ENCODE peak calls at places on chromosomes 12 and 14, in seven cellular contexts. One of them, this sample, is unnamed.

GRCh38 chr14:92747701-92748258 is 647 bp downstream of the LGMN start:
- DNase-seq in IMR-90: no peak
- DNase-seq in mesenchymal stem cell: peak
- DNase-seq in neuronal stem cell: no peak
- DNase-seq in trophoblast cell: peak
- DNase-seq in mesendoderm: peak
- DNase-seq in H1: no peak
- DNase-seq in this sample: no peak

GRCh38 chr12:123150273-123150803 is 552 bp downstream of the PITPNM2 start:
- DNase-seq in IMR-90: no peak
- DNase-seq in mesenchymal stem cell: peak
- DNase-seq in neuronal stem cell: no peak
- DNase-seq in trophoblast cell: peak
- DNase-seq in mesendoderm: no peak
- DNase-seq in H1: no peak
- DNase-seq in this sample: no peak

GRCh38 chr14:98059106-98059505 is 1212.9 kb downstream of the BCL11B start:
- DNase-seq in IMR-90: no peak
- DNase-seq in mesenchymal stem cell: no peak
- DNase-seq in neuronal stem cell: no peak
- DNase-seq in trophoblast cell: no peak
- DNase-seq in mesendoderm: no peak
- DNase-seq in H1: no peak
- DNase-seq in this sample: no peak

GRCh38 chr14:61479746-61480502 is 158.5 kb downstream of the PRKCH start:
- DNase-seq in IMR-90: peak
- DNase-seq in mesenchymal stem cell: peak
- DNase-seq in neuronal stem cell: no peak
- DNase-seq in trophoblast cell: peak
- DNase-seq in mesendoderm: no peak
- DNase-seq in H1: no peak
- DNase-seq in this sample: no peak

GRCh38 chr14:28813810-28814209 is 47.2 kb downstream of the FOXG1 start:
- DNase-seq in IMR-90: no peak
- DNase-seq in mesenchymal stem cell: no peak
- DNase-seq in neuronal stem cell: no peak
- DNase-seq in trophoblast cell: no peak
- DNase-seq in mesendoderm: no peak
- DNase-seq in H1: no peak
- DNase-seq in this sample: no peak

GRCh38 chr12:3178671-3179413 is 101.7 kb downstream of the TSPAN9 start:
- DNase-seq in IMR-90: no peak
- DNase-seq in mesenchymal stem cell: no peak
- DNase-seq in neuronal stem cell: no peak
- DNase-seq in trophoblast cell: peak
- DNase-seq in mesendoderm: no peak
- DNase-seq in H1: no peak
- DNase-seq in this sample: no peak

GRCh38 chr12:104586325-104587048 is 129.7 kb downstream of the CHST11 start:
- DNase-seq in IMR-90: no peak
- DNase-seq in mesenchymal stem cell: no peak
- DNase-seq in neuronal stem cell: no peak
- DNase-seq in trophoblast cell: peak
- DNase-seq in mesendoderm: no peak
- DNase-seq in H1: no peak
- DNase-seq in this sample: no peak

GRCh38 chr12:98399532-98399931 is 115.9 kb upstream of the TMPO start:
- DNase-seq in IMR-90: peak
- DNase-seq in mesenchymal stem cell: peak
- DNase-seq in neuronal stem cell: no peak
- DNase-seq in trophoblast cell: no peak
- DNase-seq in mesendoderm: peak
- DNase-seq in H1: no peak
- DNase-seq in this sample: peak

GRCh38 chr12:57280234-57281062 is 29.5 kb upstream of the STAC3 start:
- DNase-seq in IMR-90: peak
- DNase-seq in mesenchymal stem cell: peak
- DNase-seq in neuronal stem cell: no peak
- DNase-seq in trophoblast cell: peak
- DNase-seq in mesendoderm: peak
- DNase-seq in H1: no peak
- DNase-seq in this sample: peak

GRCh38 chr14:89908712-89909450 is 45.6 kb downstream of the EFCAB11 start:
- DNase-seq in IMR-90: no peak
- DNase-seq in mesenchymal stem cell: no peak
- DNase-seq in neuronal stem cell: no peak
- DNase-seq in trophoblast cell: peak
- DNase-seq in mesendoderm: peak
- DNase-seq in H1: no peak
- DNase-seq in this sample: no peak

GRCh38 chr14:28635387-28635786 is 131.2 kb upstream of the FOXG1 start:
- DNase-seq in IMR-90: peak
- DNase-seq in mesenchymal stem cell: peak
- DNase-seq in neuronal stem cell: peak
- DNase-seq in trophoblast cell: peak
- DNase-seq in mesendoderm: peak
- DNase-seq in H1: no peak
- DNase-seq in this sample: no peak

GRCh38 chr14:84579292-84579691 is 950.7 kb upstream of the FLRT2 start:
- DNase-seq in IMR-90: no peak
- DNase-seq in mesenchymal stem cell: no peak
- DNase-seq in neuronal stem cell: no peak
- DNase-seq in trophoblast cell: no peak
- DNase-seq in mesendoderm: no peak
- DNase-seq in H1: no peak
- DNase-seq in this sample: no peak

GRCh38 chr14:29216316-29216715 is 449.7 kb downstream of the FOXG1 start:
- DNase-seq in IMR-90: no peak
- DNase-seq in mesenchymal stem cell: no peak
- DNase-seq in neuronal stem cell: no peak
- DNase-seq in trophoblast cell: no peak
- DNase-seq in mesendoderm: no peak
- DNase-seq in H1: no peak
- DNase-seq in this sample: no peak

GRCh38 chr14:25516838-25517237 is 466.9 kb upstream of the STXBP6 start:
- DNase-seq in IMR-90: no peak
- DNase-seq in mesenchymal stem cell: no peak
- DNase-seq in neuronal stem cell: no peak
- DNase-seq in trophoblast cell: no peak
- DNase-seq in mesendoderm: peak
- DNase-seq in H1: peak
- DNase-seq in this sample: peak

GRCh38 chr12:95763809-95764253 is 26.7 kb downstream of the NTN4 start:
- DNase-seq in IMR-90: peak
- DNase-seq in mesenchymal stem cell: peak
- DNase-seq in neuronal stem cell: no peak
- DNase-seq in trophoblast cell: peak
- DNase-seq in mesendoderm: no peak
- DNase-seq in H1: no peak
- DNase-seq in this sample: no peak

GRCh38 chr12:45553204-45553603 is 176.3 kb upstream of the ARID2 start:
- DNase-seq in IMR-90: peak
- DNase-seq in mesenchymal stem cell: no peak
- DNase-seq in neuronal stem cell: no peak
- DNase-seq in trophoblast cell: no peak
- DNase-seq in mesendoderm: no peak
- DNase-seq in H1: no peak
- DNase-seq in this sample: no peak

GRCh38 chr14:81219821-81220487 is 805 bp downstream of the GTF2A1 start:
- DNase-seq in IMR-90: peak
- DNase-seq in mesenchymal stem cell: no peak
- DNase-seq in neuronal stem cell: no peak
- DNase-seq in trophoblast cell: peak
- DNase-seq in mesendoderm: peak
- DNase-seq in H1: peak
- DNase-seq in this sample: no peak

GRCh38 chr14:52299692-52300278 is 14.3 kb upstream of the PTGER2 start:
- DNase-seq in IMR-90: peak
- DNase-seq in mesenchymal stem cell: peak
- DNase-seq in neuronal stem cell: no peak
- DNase-seq in trophoblast cell: peak
- DNase-seq in mesendoderm: peak
- DNase-seq in H1: no peak
- DNase-seq in this sample: no peak

GRCh38 chr14:21711360-21711961 is 37.8 kb upstream of the OR4E1 start:
- DNase-seq in IMR-90: peak
- DNase-seq in mesenchymal stem cell: peak
- DNase-seq in neuronal stem cell: peak
- DNase-seq in trophoblast cell: peak
- DNase-seq in mesendoderm: peak
- DNase-seq in H1: no peak
- DNase-seq in this sample: no peak

GRCh38 chr14:49240383-49240782 is 345.8 kb downstream of the RPS29 start:
- DNase-seq in IMR-90: no peak
- DNase-seq in mesenchymal stem cell: no peak
- DNase-seq in neuronal stem cell: no peak
- DNase-seq in trophoblast cell: peak
- DNase-seq in mesendoderm: peak
- DNase-seq in H1: no peak
- DNase-seq in this sample: peak

GRCh38 chr14:100857923-100858837 is 32.3 kb downstream of the MEG3 start:
- DNase-seq in IMR-90: no peak
- DNase-seq in mesenchymal stem cell: no peak
- DNase-seq in neuronal stem cell: no peak
- DNase-seq in trophoblast cell: no peak
- DNase-seq in mesendoderm: no peak
- DNase-seq in H1: no peak
- DNase-seq in this sample: no peak

GRCh38 chr14:92352158-92352985 is 29.4 kb downstream of the SLC24A4 start:
- DNase-seq in IMR-90: no peak
- DNase-seq in mesenchymal stem cell: no peak
- DNase-seq in neuronal stem cell: peak
- DNase-seq in trophoblast cell: peak
- DNase-seq in mesendoderm: peak
- DNase-seq in H1: peak
- DNase-seq in this sample: peak

GRCh38 chr12:50394469-50395029 is 1.9 kb downstream of the FAM186A start:
- DNase-seq in IMR-90: no peak
- DNase-seq in mesenchymal stem cell: peak
- DNase-seq in neuronal stem cell: no peak
- DNase-seq in trophoblast cell: peak
- DNase-seq in mesendoderm: peak
- DNase-seq in H1: no peak
- DNase-seq in this sample: no peak

GRCh38 chr14:60094306-60094897 is 2.7 kb downstream of the PCNX4 start:
- DNase-seq in IMR-90: peak
- DNase-seq in mesenchymal stem cell: peak
- DNase-seq in neuronal stem cell: no peak
- DNase-seq in trophoblast cell: peak
- DNase-seq in mesendoderm: peak
- DNase-seq in H1: no peak
- DNase-seq in this sample: peak

GRCh38 chr14:101227611-101228594 is 324.4 kb upstream of the RTL1 start:
- DNase-seq in IMR-90: no peak
- DNase-seq in mesenchymal stem cell: no peak
- DNase-seq in neuronal stem cell: no peak
- DNase-seq in trophoblast cell: peak
- DNase-seq in mesendoderm: peak
- DNase-seq in H1: peak
- DNase-seq in this sample: peak

GRCh38 chr14:99664636-99665273 is 19.3 kb upstream of the CYP46A1 start:
- DNase-seq in IMR-90: no peak
- DNase-seq in mesenchymal stem cell: peak
- DNase-seq in neuronal stem cell: no peak
- DNase-seq in trophoblast cell: no peak
- DNase-seq in mesendoderm: no peak
- DNase-seq in H1: no peak
- DNase-seq in this sample: no peak
- H3K4ac ChIP-seq in IMR-90: no peak
- H3K4ac ChIP-seq in mesenchymal stem cell: no peak
- H3K4ac ChIP-seq in neuronal stem cell: no peak
- H3K4ac ChIP-seq in trophoblast cell: peak
- H3K4ac ChIP-seq in mesendoderm: no peak
- H3K4ac ChIP-seq in H1: peak
- H3K4ac ChIP-seq in this sample: no peak

GRCh38 chr14:99718811-99719192 is 34.7 kb downstream of the CYP46A1 start:
- DNase-seq in IMR-90: no peak
- DNase-seq in mesenchymal stem cell: no peak
- DNase-seq in neuronal stem cell: no peak
- DNase-seq in trophoblast cell: no peak
- DNase-seq in mesendoderm: no peak
- DNase-seq in H1: no peak
- DNase-seq in this sample: no peak
- H2BK120ac ChIP-seq in IMR-90: no peak
- H2BK120ac ChIP-seq in mesenchymal stem cell: no peak
- H2BK120ac ChIP-seq in neuronal stem cell: no peak
- H2BK120ac ChIP-seq in trophoblast cell: no peak
- H2BK120ac ChIP-seq in mesendoderm: no peak
- H2BK120ac ChIP-seq in H1: no peak
- H2BK120ac ChIP-seq in this sample: no peak

DNA sequence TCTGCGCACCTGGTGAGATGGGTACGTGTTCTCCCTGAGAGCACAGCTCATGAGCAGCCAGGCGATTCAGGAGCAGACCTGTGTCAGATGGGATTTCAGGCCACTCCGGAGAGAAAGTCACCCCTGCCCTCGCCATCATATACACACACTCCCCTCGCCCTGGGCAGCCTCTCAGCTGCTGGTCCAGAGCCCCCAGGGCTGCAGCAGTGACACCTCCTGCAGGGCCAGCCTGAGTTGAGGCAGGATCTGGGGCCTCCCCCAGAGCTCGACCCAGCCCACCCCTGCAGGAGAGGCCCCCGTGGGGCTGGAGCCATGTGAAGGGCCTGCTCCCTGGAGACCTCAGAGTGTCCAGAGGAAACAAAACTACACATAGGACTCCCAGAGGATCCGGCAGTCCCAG is 103.8 kb downstream of the TNFAIP2 start:
- DNase-seq in IMR-90: no peak
- DNase-seq in mesenchymal stem cell: no peak
- DNase-seq in neuronal stem cell: no peak
- DNase-seq in trophoblast cell: no peak
- DNase-seq in mesendoderm: no peak
- DNase-seq in H1: no peak
- DNase-seq in this sample: no peak
- H3K4ac ChIP-seq in IMR-90: no peak
- H3K4ac ChIP-seq in mesenchymal stem cell: no peak
- H3K4ac ChIP-seq in neuronal stem cell: peak
- H3K4ac ChIP-seq in trophoblast cell: no peak
- H3K4ac ChIP-seq in mesendoderm: no peak
- H3K4ac ChIP-seq in H1: no peak
- H3K4ac ChIP-seq in this sample: no peak

GRCh38 chr14:85991156-85991555 is 461.2 kb downstream of the FLRT2 start:
- DNase-seq in IMR-90: peak
- DNase-seq in mesenchymal stem cell: peak
- DNase-seq in neuronal stem cell: no peak
- DNase-seq in trophoblast cell: no peak
- DNase-seq in mesendoderm: no peak
- DNase-seq in H1: no peak
- DNase-seq in this sample: no peak
- H2BK120ac ChIP-seq in IMR-90: no peak
- H2BK120ac ChIP-seq in mesenchymal stem cell: no peak
- H2BK120ac ChIP-seq in neuronal stem cell: no peak
- H2BK120ac ChIP-seq in trophoblast cell: no peak
- H2BK120ac ChIP-seq in mesendoderm: no peak
- H2BK120ac ChIP-seq in H1: no peak
- H2BK120ac ChIP-seq in this sample: no peak

GRCh38 chr12:100491104-100491503 is 17.4 kb downstream of the NR1H4 start:
- DNase-seq in IMR-90: no peak
- DNase-seq in mesenchymal stem cell: no peak
- DNase-seq in neuronal stem cell: no peak
- DNase-seq in trophoblast cell: no peak
- DNase-seq in mesendoderm: no peak
- DNase-seq in H1: no peak
- DNase-seq in this sample: no peak
- H3K4ac ChIP-seq in IMR-90: no peak
- H3K4ac ChIP-seq in mesenchymal stem cell: no peak
- H3K4ac ChIP-seq in neuronal stem cell: no peak
- H3K4ac ChIP-seq in trophoblast cell: no peak
- H3K4ac ChIP-seq in mesendoderm: no peak
- H3K4ac ChIP-seq in H1: no peak
- H3K4ac ChIP-seq in this sample: no peak

This sample was measured in H9.